ENCODE peak calls at places on chromosome 10, in six cellular contexts. X is retina, U is omental fat pad, D is fibroblast of pulmonary artery, L is amygdala, Z is fibroblast of the aortic adventitia. F is an unnamed sample.

GRCh38 chr10:11201911-11202310 is 184.2 kb downstream of the CELF2 start:
- DNase-seq in X (no peak), U (no peak), D (no peak), L (no peak), Z (no peak), F (no peak)

GRCh38 chr10:69224862-69225657 is 4.9 kb downstream of the HKDC1 start:
- DNase-seq in X (peak), U (no peak), D (no peak), L (no peak), Z (no peak), F (peak)

GRCh38 chr10:15229268-15229667 is 60.8 kb upstream of the NMT2 start:
- DNase-seq in X (no peak), U (no peak), D (no peak), L (no peak), Z (no peak), F (no peak)

GRCh38 chr10:36534471-36535002 is 590.9 kb upstream of the ANKRD30A start:
- DNase-seq in X (no peak), U (no peak), D (peak), L (no peak), Z (peak), F (peak)

GRCh38 chr10:132264966-132265877 is 42.5 kb downstream of the STK32C start:
- DNase-seq in X (peak), U (no peak), D (no peak), L (no peak), Z (peak), F (peak)

GRCh38 chr10:2280713-2281112 is 543.4 kb upstream of the ADARB2 start:
- DNase-seq in X (no peak), U (no peak), D (no peak), L (no peak), Z (no peak), F (no peak)

GRCh38 chr10:22437620-22438588 is 92.6 kb downstream of the SPAG6 start:
- DNase-seq in X (no peak), U (no peak), D (peak), L (no peak), Z (peak), F (peak)

GRCh38 chr10:71736570-71737355 is 17.2 kb upstream of the C10orf105 start:
- DNase-seq in X (no peak), U (no peak), D (no peak), L (no peak), Z (no peak), F (no peak)

GRCh38 chr10:77586719-77587423 is 50.7 kb downstream of the KCNMA1 start:
- DNase-seq in X (no peak), U (no peak), D (peak), L (no peak), Z (peak), F (peak)

GRCh38 chr10:43137701-43137970 is 609 bp upstream of the CSGALNACT2 start:
- DNase-seq in X (peak), U (no peak), D (peak), L (peak), Z (peak), F (peak)

GRCh38 chr10:36473122-36473521 is 652.3 kb upstream of the ANKRD30A start:
- DNase-seq in X (no peak), U (no peak), D (no peak), L (no peak), Z (no peak), F (no peak)

GRCh38 chr10:59360605-59361515 is 1.5 kb downstream of the FAM13C start:
- DNase-seq in X (peak), U (no peak), D (peak), L (no peak), Z (no peak), F (no peak)

GRCh38 chr10:3054183-3054815 is 13.0 kb upstream of the PFKP start:
- DNase-seq in X (no peak), U (no peak), D (peak), L (no peak), Z (peak), F (no peak)

GRCh38 chr10:125112697-125113494 is 47.5 kb downstream of the CTBP2 start:
- DNase-seq in X (no peak), U (no peak), D (no peak), L (no peak), Z (no peak), F (peak)

GRCh38 chr10:95814011-95814727 is 58.2 kb downstream of the ENTPD1 start:
- DNase-seq in X (no peak), U (no peak), D (peak), L (no peak), Z (peak), F (peak)

GRCh38 chr10:17029581-17030271 is 99.9 kb downstream of the CUBN start:
- DNase-seq in X (peak), U (peak), D (peak), L (peak), Z (peak), F (peak)

F was measured in GM23248.